ENCODE peak calls at places on chromosome 6, in seven cellular contexts. One of them, this sample, is unnamed. For H3K4me1, the result is how much of the 10 kb centered on the place peaks cover.

GRCh38 chr6:43445576-43445975 is 9.8 kb downstream of the DLK2 start:
- DNase-seq in cardiac muscle cell: no peak
- DNase-seq in A549: no peak
- DNase-seq in ovary: no peak
- DNase-seq in thyroid gland: no peak
- DNase-seq in IMR-90: no peak
- DNase-seq in foreskin keratinocyte: no peak
- DNase-seq in this sample: no peak

GRCh38 chr6:46689657-46690056 is 2.0 kb downstream of the TDRD6 start:
- DNase-seq in cardiac muscle cell: no peak
- DNase-seq in A549: no peak
- DNase-seq in ovary: no peak
- DNase-seq in thyroid gland: no peak
- DNase-seq in IMR-90: no peak
- DNase-seq in foreskin keratinocyte: no peak
- DNase-seq in this sample: no peak

GRCh38 chr6:163288915-163289314 is 125.6 kb upstream of the QKI start:
- DNase-seq in cardiac muscle cell: no peak
- DNase-seq in A549: no peak
- DNase-seq in ovary: no peak
- DNase-seq in thyroid gland: no peak
- DNase-seq in IMR-90: no peak
- DNase-seq in foreskin keratinocyte: no peak
- DNase-seq in this sample: no peak

GRCh38 chr6:3382399-3383279 is 74.2 kb downstream of the SLC22A23 start:
- DNase-seq in cardiac muscle cell: no peak
- DNase-seq in A549: no peak
- DNase-seq in ovary: no peak
- DNase-seq in thyroid gland: no peak
- DNase-seq in IMR-90: peak
- DNase-seq in foreskin keratinocyte: peak
- DNase-seq in this sample: no peak

GRCh38 chr6:116596815-116597214 is 19.5 kb upstream of the RSPH4A start:
- DNase-seq in cardiac muscle cell: peak
- DNase-seq in A549: no peak
- DNase-seq in ovary: no peak
- DNase-seq in thyroid gland: no peak
- DNase-seq in IMR-90: peak
- DNase-seq in foreskin keratinocyte: no peak
- DNase-seq in this sample: no peak

GRCh38 chr6:15441215-15441868 is 195.5 kb downstream of the JARID2 start:
- DNase-seq in cardiac muscle cell: peak
- DNase-seq in A549: peak
- DNase-seq in ovary: no peak
- DNase-seq in thyroid gland: peak
- DNase-seq in IMR-90: peak
- DNase-seq in foreskin keratinocyte: peak
- DNase-seq in this sample: no peak

GRCh38 chr6:100865525-100865924 is 15.6 kb downstream of the ASCC3 start:
- DNase-seq in cardiac muscle cell: no peak
- DNase-seq in A549: no peak
- DNase-seq in ovary: no peak
- DNase-seq in thyroid gland: no peak
- DNase-seq in IMR-90: no peak
- DNase-seq in foreskin keratinocyte: no peak
- DNase-seq in this sample: no peak

GRCh38 chr6:10101551-10102252 is 313.2 kb downstream of the TFAP2A start:
- DNase-seq in cardiac muscle cell: no peak
- DNase-seq in A549: no peak
- DNase-seq in ovary: no peak
- DNase-seq in thyroid gland: no peak
- DNase-seq in IMR-90: no peak
- DNase-seq in foreskin keratinocyte: peak
- DNase-seq in this sample: no peak

GRCh38 chr6:147161974-147162495 is 42.2 kb upstream of the STXBP5 start:
- DNase-seq in cardiac muscle cell: peak
- DNase-seq in A549: no peak
- DNase-seq in ovary: no peak
- DNase-seq in thyroid gland: no peak
- DNase-seq in IMR-90: peak
- DNase-seq in foreskin keratinocyte: peak
- DNase-seq in this sample: no peak

GRCh38 chr6:33714385-33715040 is 3.0 kb upstream of the UQCC2 start:
- DNase-seq in cardiac muscle cell: no peak
- DNase-seq in A549: no peak
- DNase-seq in ovary: no peak
- DNase-seq in thyroid gland: no peak
- DNase-seq in IMR-90: no peak
- DNase-seq in foreskin keratinocyte: no peak
- DNase-seq in this sample: no peak

GRCh38 chr6:129267028-129267427 is 384.1 kb downstream of the LAMA2 start:
- DNase-seq in cardiac muscle cell: no peak
- DNase-seq in A549: no peak
- DNase-seq in ovary: no peak
- DNase-seq in thyroid gland: no peak
- DNase-seq in IMR-90: no peak
- DNase-seq in foreskin keratinocyte: no peak
- DNase-seq in this sample: no peak

GRCh38 chr6:134945045-134945444 is 4.9 kb downstream of the ALDH8A1 start:
- DNase-seq in cardiac muscle cell: no peak
- DNase-seq in A549: no peak
- DNase-seq in ovary: no peak
- DNase-seq in thyroid gland: no peak
- DNase-seq in IMR-90: no peak
- DNase-seq in foreskin keratinocyte: no peak
- DNase-seq in this sample: no peak

GRCh38 chr6:156886409-156886808 is 109.2 kb downstream of the ARID1B start:
- DNase-seq in cardiac muscle cell: peak
- DNase-seq in A549: no peak
- DNase-seq in ovary: no peak
- DNase-seq in thyroid gland: no peak
- DNase-seq in IMR-90: no peak
- DNase-seq in foreskin keratinocyte: no peak
- DNase-seq in this sample: no peak

GRCh38 chr6:106134087-106134770 is 48.1 kb downstream of the PRDM1 start:
- DNase-seq in cardiac muscle cell: no peak
- DNase-seq in A549: no peak
- DNase-seq in ovary: no peak
- DNase-seq in thyroid gland: no peak
- DNase-seq in IMR-90: no peak
- DNase-seq in foreskin keratinocyte: peak
- DNase-seq in this sample: no peak

GRCh38 chr6:34084591-34085280 is 61.2 kb downstream of the GRM4 start:
- DNase-seq in cardiac muscle cell: no peak
- DNase-seq in A549: no peak
- DNase-seq in ovary: no peak
- DNase-seq in thyroid gland: no peak
- DNase-seq in IMR-90: no peak
- DNase-seq in foreskin keratinocyte: no peak
- DNase-seq in this sample: no peak

GRCh38 chr6:162058281-162058875 is 669.2 kb downstream of the PRKN start:
- DNase-seq in cardiac muscle cell: no peak
- DNase-seq in A549: peak
- DNase-seq in ovary: no peak
- DNase-seq in thyroid gland: no peak
- DNase-seq in IMR-90: no peak
- DNase-seq in foreskin keratinocyte: peak
- DNase-seq in this sample: no peak

GRCh38 chr6:54493138-54493537 is 184.9 kb downstream of the TINAG start:
- DNase-seq in cardiac muscle cell: peak
- DNase-seq in A549: peak
- DNase-seq in ovary: no peak
- DNase-seq in thyroid gland: no peak
- DNase-seq in IMR-90: peak
- DNase-seq in foreskin keratinocyte: peak
- DNase-seq in this sample: no peak

GRCh38 chr6:27156874-27157460 is 90.5 kb upstream of the PRSS16 start:
- DNase-seq in cardiac muscle cell: no peak
- DNase-seq in A549: no peak
- DNase-seq in ovary: no peak
- DNase-seq in thyroid gland: no peak
- DNase-seq in IMR-90: no peak
- DNase-seq in foreskin keratinocyte: no peak
- DNase-seq in this sample: no peak

GRCh38 chr6:3561745-3562144 is 104.9 kb upstream of the SLC22A23 start:
- DNase-seq in cardiac muscle cell: peak
- DNase-seq in A549: no peak
- DNase-seq in ovary: no peak
- DNase-seq in thyroid gland: no peak
- DNase-seq in IMR-90: peak
- DNase-seq in foreskin keratinocyte: no peak
- DNase-seq in this sample: no peak

GRCh38 chr6:137661601-137662000 is 167.4 kb upstream of the OLIG3 start:
- DNase-seq in cardiac muscle cell: peak
- DNase-seq in A549: no peak
- DNase-seq in ovary: no peak
- DNase-seq in thyroid gland: peak
- DNase-seq in IMR-90: peak
- DNase-seq in foreskin keratinocyte: peak
- DNase-seq in this sample: no peak

GRCh38 chr6:124699038-124699437 is 263.2 kb upstream of the RNF217 start:
- DNase-seq in cardiac muscle cell: no peak
- DNase-seq in A549: no peak
- DNase-seq in ovary: no peak
- DNase-seq in thyroid gland: no peak
- DNase-seq in IMR-90: no peak
- DNase-seq in foreskin keratinocyte: no peak
- DNase-seq in this sample: no peak

GRCh38 chr6:162864901-162865300 is 137.1 kb downstream of the PACRG start:
- DNase-seq in cardiac muscle cell: peak
- DNase-seq in A549: no peak
- DNase-seq in ovary: no peak
- DNase-seq in thyroid gland: no peak
- DNase-seq in IMR-90: no peak
- DNase-seq in foreskin keratinocyte: no peak
- DNase-seq in this sample: no peak

GRCh38 chr6:107822154-107823046 is 1.7 kb downstream of the SCML4 start:
- DNase-seq in cardiac muscle cell: peak
- DNase-seq in A549: no peak
- DNase-seq in ovary: no peak
- DNase-seq in thyroid gland: peak
- DNase-seq in IMR-90: no peak
- DNase-seq in foreskin keratinocyte: no peak
- DNase-seq in this sample: no peak

GRCh38 chr6:112237066-112237465 is 17.3 kb downstream of the LAMA4 start:
- DNase-seq in cardiac muscle cell: peak
- DNase-seq in A549: no peak
- DNase-seq in ovary: no peak
- DNase-seq in thyroid gland: no peak
- DNase-seq in IMR-90: no peak
- DNase-seq in foreskin keratinocyte: no peak
- DNase-seq in this sample: no peak
- H3K4me1 ChIP-seq in cardiac muscle cell: under half
- H3K4me1 ChIP-seq in A549: under half
- H3K4me1 ChIP-seq in ovary: under half
- H3K4me1 ChIP-seq in thyroid gland: under half
- H3K4me1 ChIP-seq in IMR-90: under half
- H3K4me1 ChIP-seq in foreskin keratinocyte: under half
- H3K4me1 ChIP-seq in this sample: under half

GRCh38 chr6:28896505-28897392 is 27.0 kb downstream of the TRIM27 start:
- DNase-seq in cardiac muscle cell: peak
- DNase-seq in A549: peak
- DNase-seq in ovary: peak
- DNase-seq in thyroid gland: peak
- DNase-seq in IMR-90: peak
- DNase-seq in foreskin keratinocyte: peak
- DNase-seq in this sample: peak
- TF ChIP-seq CTCF in cardiac muscle cell: no peak
- TF ChIP-seq CTCF in A549: peak
- TF ChIP-seq CTCF in ovary: peak
- TF ChIP-seq CTCF in thyroid gland: peak
- TF ChIP-seq CTCF in IMR-90: no peak
- TF ChIP-seq CTCF in foreskin keratinocyte: peak
- TF ChIP-seq CTCF in this sample: peak

GRCh38 chr6:133551436-133551835 is 310.3 kb downstream of the EYA4 start:
- DNase-seq in cardiac muscle cell: no peak
- DNase-seq in A549: no peak
- DNase-seq in ovary: no peak
- DNase-seq in thyroid gland: no peak
- DNase-seq in IMR-90: peak
- DNase-seq in foreskin keratinocyte: no peak
- DNase-seq in this sample: no peak
- H3K27ac ChIP-seq in cardiac muscle cell: no peak
- H3K27ac ChIP-seq in A549: peak
- H3K27ac ChIP-seq in ovary: peak
- H3K27ac ChIP-seq in thyroid gland: peak
- H3K27ac ChIP-seq in IMR-90: peak
- H3K27ac ChIP-seq in foreskin keratinocyte: no peak
- H3K27ac ChIP-seq in this sample: peak

GRCh38 chr6:113858605-113859348 is 1.6 kb downstream of the MARCKS start:
- DNase-seq in cardiac muscle cell: peak
- DNase-seq in A549: peak
- DNase-seq in ovary: peak
- DNase-seq in thyroid gland: peak
- DNase-seq in IMR-90: peak
- DNase-seq in foreskin keratinocyte: peak
- DNase-seq in this sample: peak
- H3K4me1 ChIP-seq in cardiac muscle cell: under half
- H3K4me1 ChIP-seq in A549: under half
- H3K4me1 ChIP-seq in ovary: under half
- H3K4me1 ChIP-seq in thyroid gland: under half
- H3K4me1 ChIP-seq in IMR-90: under half
- H3K4me1 ChIP-seq in foreskin keratinocyte: under half
- H3K4me1 ChIP-seq in this sample: under half